ENCODE peak calls at places on chromosomes 2 and 18, in five cellular contexts. T is Peyer's patch, K is heart left ventricle, X is mucosa of descending colon, D is endodermal cell. H is an unnamed sample.

GRCh38 chr2:36698978-36699377 is 2.5 kb downstream of the VIT start:
- DNase-seq in T (no peak), K (no peak), X (no peak), D (no peak), H (no peak)

GRCh38 chr18:77393519-77393918 is 143.9 kb downstream of the GALR1 start:
- DNase-seq in T (no peak), K (no peak), X (no peak), D (no peak), H (no peak)

GRCh38 chr2:100761365-100761764 is 58.6 kb upstream of the NPAS2 start:
- DNase-seq in T (no peak), K (no peak), X (no peak), D (no peak), H (no peak)

GRCh38 chr2:105865222-105865913 is 120.7 kb downstream of the NCK2 start:
- DNase-seq in T (no peak), K (no peak), X (no peak), D (peak; percentile 44), H (no peak)

GRCh38 chr2:158315803-158316413 is 140.6 kb downstream of the CCDC148 start:
- DNase-seq in T (no peak), K (no peak), X (no peak), D (no peak), H (no peak)

GRCh38 chr18:59605633-59606192 is 91.5 kb downstream of the CCBE1 start:
- DNase-seq in T (no peak), K (no peak), X (no peak), D (no peak), H (no peak)

GRCh38 chr2:98457045-98457696 is 12.5 kb downstream of the INPP4A start:
- DNase-seq in T (no peak), K (no peak), X (no peak), D (peak; percentile 21), H (no peak)

GRCh38 chr2:168469281-168469988 is 13.4 kb downstream of the CERS6 start:
- DNase-seq in T (no peak), K (no peak), X (no peak), D (no peak), H (no peak)

GRCh38 chr2:207767461-207768167 is 2.1 kb downstream of the FZD5 start:
- DNase-seq in T (peak; percentile 84), K (peak; percentile 32), X (peak; percentile 79), D (peak; percentile 87), H (peak; percentile 75)

GRCh38 chr2:104406273-104406726 is 447.6 kb upstream of the POU3F3 start:
- DNase-seq in T (no peak), K (no peak), X (no peak), D (no peak), H (no peak)

GRCh38 chr2:120432293-120432975 is 86.5 kb downstream of the INHBB start:
- DNase-seq in T (no peak), K (no peak), X (no peak), D (peak; percentile 48), H (no peak)

GRCh38 chr2:20429528-20429927 is 17.3 kb upstream of the RHOB start:
- DNase-seq in T (no peak), K (peak; percentile 21), X (no peak), D (no peak), H (peak; percentile 44)

GRCh38 chr2:144183744-144184143 is 336.2 kb downstream of the ZEB2 start:
- DNase-seq in T (no peak), K (no peak), X (no peak), D (no peak), H (no peak)

GRCh38 chr2:16280081-16280480 is 339.7 kb downstream of the MYCN start:
- DNase-seq in T (no peak), K (no peak), X (no peak), D (no peak), H (no peak)

GRCh38 chr2:196244516-196244915 is 73.1 kb upstream of the STK17B start:
- DNase-seq in T (no peak), K (no peak), X (no peak), D (no peak), H (no peak)

GRCh38 chr2:163455815-163456214 is 280.0 kb downstream of the FIGN start:
- DNase-seq in T (no peak), K (no peak), X (no peak), D (no peak), H (no peak)

GRCh38 chr2:105645031-105645940 is 99.4 kb upstream of the NCK2 start:
- DNase-seq in T (no peak), K (no peak), X (no peak), D (peak; percentile 71), H (no peak)

GRCh38 chr2:62452701-62453449 is 53.1 kb downstream of the TMEM17 start:
- DNase-seq in T (no peak), K (no peak), X (no peak), D (no peak), H (no peak)

GRCh38 chr2:171400395-171400794 is 33.4 kb downstream of the METTL8 start:
- DNase-seq in T (no peak), K (no peak), X (no peak), D (no peak), H (no peak)

GRCh38 chr2:195356026-195356425 is 301.0 kb upstream of the SLC39A10 start:
- DNase-seq in T (no peak), K (no peak), X (no peak), D (no peak), H (no peak)

GRCh38 chr2:149346272-149346671 is 15.9 kb downstream of the LYPD6 start:
- DNase-seq in T (no peak), K (no peak), X (no peak), D (no peak), H (no peak)

GRCh38 chr2:28336264-28336992 is 56.2 kb upstream of the FOSL2 start:
- DNase-seq in T (peak; percentile 42), K (no peak), X (no peak), D (peak; percentile 31), H (no peak)

GRCh38 chr2:26608557-26608956 is 32.6 kb downstream of the CIB4 start:
- DNase-seq in T (no peak), K (no peak), X (no peak), D (no peak), H (peak; percentile 64)

GRCh38 chr2:205496777-205497176 is 185.5 kb upstream of the NRP2 start:
- DNase-seq in T (no peak), K (no peak), X (no peak), D (no peak), H (no peak)

GRCh38 chr2:179983250-179983932 is 23.7 kb downstream of the CWC22 start:
- DNase-seq in T (no peak), K (no peak), X (no peak), D (no peak), H (no peak)

GRCh38 chr2:179985163-179985820 is 21.8 kb downstream of the CWC22 start:
- DNase-seq in T (no peak), K (no peak), X (no peak), D (no peak), H (no peak)

GRCh38 chr2:179981085-179981484 is 26.0 kb downstream of the CWC22 start:
- DNase-seq in T (no peak), K (no peak), X (no peak), D (no peak), H (no peak)
- H3K36me3 ChIP-seq in T (peaks cover 93% of the 10 kb centered on the region), K (peaks cover 33% of the 10 kb centered on the region), X (no peaks in the 10 kb centered on the region), D (peaks cover 92% of the 10 kb centered on the region), H (no peaks in the 10 kb centered on the region)

DNA sequence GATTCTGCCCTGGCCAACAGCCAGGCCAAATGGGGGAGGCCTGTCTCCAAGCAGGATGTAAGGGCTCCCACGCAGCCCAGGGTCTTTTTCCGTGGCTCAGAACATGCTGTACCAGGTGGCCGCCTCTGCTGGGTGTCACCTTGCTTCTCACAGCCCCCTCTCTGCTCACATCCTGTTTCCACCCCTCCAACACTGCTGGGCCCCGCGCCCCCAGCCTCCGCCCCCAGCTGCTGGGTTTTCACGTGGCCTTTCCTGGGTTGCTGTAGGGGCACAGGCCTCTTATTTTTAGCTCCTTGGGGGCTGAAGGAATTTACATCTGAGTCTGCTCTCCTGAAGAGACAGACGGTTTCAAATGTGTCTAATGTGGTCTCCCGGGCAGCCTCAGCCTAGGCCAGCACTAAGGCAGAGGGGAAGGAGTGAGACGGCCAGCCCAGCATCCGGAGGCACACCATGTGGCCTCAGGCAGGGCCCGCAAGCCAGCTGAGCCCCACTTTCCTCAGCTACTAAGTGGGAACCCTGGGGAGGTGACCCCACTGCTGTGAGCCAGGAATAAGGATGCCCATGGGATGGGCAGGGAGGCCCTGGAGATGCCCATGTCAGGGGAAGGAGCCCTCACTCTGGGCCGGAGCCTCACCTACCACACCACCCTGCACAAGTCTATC is 18.7 kb upstream of the DUSP2 start:
- DNase-seq in T (no peak), K (no peak), X (no peak), D (no peak), H (no peak)
- H3K4me3 ChIP-seq in T (no peak overlapping the region), K (no peak overlapping the region), X (no peak overlapping the region), D (no peak overlapping the region), H (no peak overlapping the region)

GRCh38 chr2:85813978-85814801 is 60.4 kb downstream of the ATOH8 start:
- DNase-seq in T (peak; percentile 90), K (peak; percentile 88), X (peak; percentile 94), D (peak; percentile 97), H (peak; percentile 98)
- H3K36me3 ChIP-seq in T (no peaks in the 10 kb centered on the region), K (no peaks in the 10 kb centered on the region), X (no peaks in the 10 kb centered on the region), D (no peaks in the 10 kb centered on the region), H (no peaks in the 10 kb centered on the region)

GRCh38 chr2:223835701-223836532 is 1.5 kb downstream of the AP1S3 start:
- DNase-seq in T (no peak), K (no peak), X (peak; percentile 31), D (no peak), H (no peak)
- H3K4me3 ChIP-seq in T (peak overlapping the region; percentile 95), K (no peak overlapping the region), X (no peak overlapping the region), D (no peak overlapping the region), H (peak overlapping the region; percentile 61)

GRCh38 chr2:63865159-63865799 is 23.6 kb downstream of the UGP2 start:
- DNase-seq in T (no peak), K (no peak), X (no peak), D (no peak), H (no peak)

GRCh38 chr2:63858291-63858690 is 16.6 kb downstream of the UGP2 start:
- DNase-seq in T (no peak), K (no peak), X (no peak), D (no peak), H (no peak)

GRCh38 chr2:63862802-63863201 is 21.1 kb downstream of the UGP2 start:
- DNase-seq in T (no peak), K (no peak), X (no peak), D (no peak), H (no peak)

GRCh38 chr2:63863707-63864106 is 22.0 kb downstream of the UGP2 start:
- DNase-seq in T (no peak), K (no peak), X (no peak), D (no peak), H (no peak)

DNA sequence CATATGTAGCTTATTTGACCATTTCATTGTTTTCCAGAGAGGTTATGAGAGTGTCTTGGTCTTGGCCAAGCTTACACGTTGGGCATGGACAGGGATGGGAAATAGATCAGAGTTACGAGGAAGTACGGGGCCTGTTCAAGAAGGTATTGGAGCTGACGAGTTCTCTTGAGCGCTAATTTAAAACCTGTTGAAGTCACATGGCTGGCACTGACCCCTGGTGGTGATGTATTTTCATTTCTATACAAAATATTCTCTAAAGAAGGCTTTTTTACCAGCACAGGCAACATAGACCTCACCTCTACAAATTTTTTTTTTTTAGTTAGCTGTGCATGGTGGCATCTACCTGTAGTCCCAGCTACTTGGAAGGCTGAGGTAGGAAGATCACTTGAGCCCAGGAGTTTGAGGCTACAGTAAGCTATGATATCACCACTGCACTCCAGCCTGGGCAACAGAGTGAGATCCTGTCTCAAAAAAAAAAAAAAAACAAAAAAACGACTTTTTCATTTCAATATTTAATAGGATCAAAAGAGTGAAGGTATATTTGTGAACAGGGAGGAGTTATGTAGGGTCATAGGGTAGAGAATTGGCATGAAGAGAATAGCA is 19.6 kb downstream of the UGP2 start:
- DNase-seq in T (no peak), K (peak; percentile 46), X (no peak), D (peak; percentile 67), H (no peak)
- H3K36me3 ChIP-seq in T (peaks cover 48% of the 10 kb centered on the region), K (peaks cover 26% of the 10 kb centered on the region), X (no peaks in the 10 kb centered on the region), D (peaks cover 92% of the 10 kb centered on the region), H (no peaks in the 10 kb centered on the region)

H was measured in left lung.